ENCODE peak calls at places on chromosomes 12 and 14, in eight cellular contexts. L, D, J, N, W, M, S and C are unnamed samples.

GRCh38 chr14:95460647-95461478 is 55.6 kb downstream of the SYNE3 start:
- DNase-seq in J (no peak), L (peak), W (peak), S (peak), N (no peak), D (peak), M (no peak), C (no peak)

GRCh38 chr14:76133103-76133502 is 18.6 kb upstream of the GPATCH2L start:
- DNase-seq in L (peak), M (no peak), D (no peak), W (peak), S (no peak), N (no peak), J (peak), C (peak)

GRCh38 chr14:58774531-58774930 is 136.8 kb downstream of the DACT1 start:
- DNase-seq in W (no peak), D (no peak), J (no peak), L (no peak), N (no peak), M (no peak), S (no peak), C (no peak)

GRCh38 chr12:9673404-9674225 is 4.1 kb downstream of the CLEC2D start:
- DNase-seq in M (no peak), L (peak), N (peak), J (no peak), S (peak), D (no peak), W (no peak), C (no peak)

GRCh38 chr12:93852067-93852466 is 174.9 kb downstream of the CRADD start:
- DNase-seq in N (no peak), L (no peak), S (no peak), W (no peak), D (no peak), J (no peak), M (no peak), C (no peak)

GRCh38 chr14:104968153-104968527 is 10.0 kb downstream of the AHNAK2 start:
- DNase-seq in J (no peak), L (peak), S (peak), W (peak), N (no peak), M (no peak), D (no peak), C (no peak)

GRCh38 chr12:123094349-123095073 is 56.4 kb downstream of the PITPNM2 start:
- DNase-seq in D (no peak), W (peak), L (peak), J (no peak), M (no peak), N (no peak), S (peak), C (no peak)

GRCh38 chr14:58560208-58560607 is 77.6 kb upstream of the DACT1 start:
- DNase-seq in W (no peak), S (no peak), L (peak), D (no peak), J (no peak), N (no peak), M (no peak), C (peak)

GRCh38 chr12:30928356-30929264 is 2.1 kb downstream of the TSPAN11 start:
- DNase-seq in J (no peak), N (no peak), L (no peak), W (no peak), S (no peak), D (peak), M (no peak), C (no peak)

GRCh38 chr14:37089410-37089809 is 83.0 kb downstream of the SLC25A21 start:
- DNase-seq in D (peak), J (no peak), S (no peak), W (no peak), L (no peak), N (no peak), M (no peak), C (no peak)

GRCh38 chr12:69966409-69966808 is 141.4 kb downstream of the MYRFL start:
- DNase-seq in M (no peak), J (no peak), L (peak), W (no peak), D (no peak), S (peak), N (no peak), C (no peak)

GRCh38 chr12:68450947-68451260 is 118.7 kb upstream of the MDM1 start:
- DNase-seq in J (no peak), N (no peak), L (no peak), W (no peak), S (no peak), D (no peak), M (no peak), C (no peak)

GRCh38 chr12:124727244-124727673 is 136.4 kb downstream of the SCARB1 start:
- DNase-seq in W (no peak), N (no peak), S (peak), M (no peak), J (no peak), D (no peak), L (no peak), C (peak)

GRCh38 chr14:44112774-44113460 is 394.2 kb downstream of the FSCB start:
- DNase-seq in W (no peak), S (no peak), L (no peak), J (no peak), D (no peak), M (no peak), N (no peak), C (peak)

GRCh38 chr14:49550284-49551184 is 35.6 kb downstream of the RPS29 start:
- DNase-seq in J (peak), M (no peak), S (no peak), L (peak), W (no peak), D (peak), N (no peak), C (peak)

GRCh38 chr14:73462815-73463214 is 4.5 kb upstream of the NUMB start:
- DNase-seq in L (no peak), M (no peak), J (no peak), S (no peak), W (no peak), N (no peak), D (no peak), C (no peak)

GRCh38 chr12:105289114-105289904 is 41.2 kb upstream of the C12orf75 start:
- DNase-seq in M (no peak), L (peak), J (no peak), N (no peak), S (no peak), D (no peak), W (no peak), C (no peak)

GRCh38 chr12:99495797-99496196 is 151.8 kb upstream of the GARIN6 start:
- DNase-seq in M (no peak), S (no peak), L (no peak), N (no peak), J (no peak), D (no peak), W (no peak), C (no peak)

GRCh38 chr12:81610955-81611889 is 147.9 kb downstream of the PPFIA2 start:
- DNase-seq in L (peak), M (no peak), N (no peak), J (peak), D (peak), S (no peak), W (no peak), C (peak)

GRCh38 chr14:43003845-43004244 is 1397.2 kb downstream of the LRFN5 start:
- DNase-seq in N (no peak), L (peak), M (no peak), D (peak), S (no peak), W (no peak), J (no peak), C (no peak)

GRCh38 chr12:122423258-122424165 is 1.0 kb upstream of the CLIP1 start:
- DNase-seq in S (peak), W (peak), L (peak), D (peak), N (peak), J (peak), M (no peak), C (peak)

GRCh38 chr14:95876769-95877490 is at the start of gene TUNAR:
- DNase-seq in N (no peak), W (peak), S (no peak), L (no peak), D (peak), J (no peak), M (no peak), C (no peak)

GRCh38 chr14:102206901-102207300 is 67.2 kb downstream of the WDR20 start:
- DNase-seq in W (no peak), J (no peak), N (no peak), M (no peak), S (no peak), L (no peak), D (no peak), C (no peak)

GRCh38 chr12:31835276-31835882 is 106.6 kb upstream of the AMN1 start:
- DNase-seq in S (no peak), D (no peak), M (no peak), L (no peak), N (no peak), W (no peak), J (peak), C (no peak)

GRCh38 chr12:109277899-109278762 is 31.0 kb downstream of the FOXN4 start:
- DNase-seq in S (no peak), N (no peak), M (no peak), L (peak), W (no peak), D (no peak), J (peak), C (peak)

GRCh38 chr14:50020184-50020583 is 96.2 kb downstream of the VCPKMT start:
- DNase-seq in D (no peak), M (no peak), L (no peak), S (no peak), N (no peak), J (no peak), W (no peak), C (no peak)

GRCh38 chr12:132490481-132491348 is 764 bp downstream of the FBRSL1 start:
- DNase-seq in M (no peak), W (peak), D (no peak), N (peak), S (no peak), L (peak), J (no peak), C (no peak)

GRCh38 chr12:53224268-53224896 is 7.6 kb downstream of the RARG start:
- DNase-seq in D (no peak), M (no peak), W (no peak), L (no peak), S (no peak), J (peak), N (no peak), C (no peak)

GRCh38 chr12:19707948-19708409 is 268.7 kb downstream of the AEBP2 start:
- DNase-seq in L (peak), N (no peak), J (no peak), M (no peak), W (no peak), D (no peak), S (no peak), C (no peak)

GRCh38 chr12:11408096-11408495 is 12.7 kb upstream of the PRB2 start:
- DNase-seq in S (no peak), J (no peak), L (no peak), W (no peak), N (no peak), M (no peak), D (peak), C (no peak)

GRCh38 chr12:98227162-98227561 is 288.2 kb upstream of the TMPO start:
- DNase-seq in N (no peak), S (no peak), J (no peak), L (peak), M (no peak), D (peak), W (no peak), C (peak)

GRCh38 chr14:92759679-92760523 is 11.5 kb upstream of the LGMN start:
- DNase-seq in M (no peak), W (no peak), J (no peak), S (no peak), D (no peak), N (no peak), L (no peak), C (no peak)

GRCh38 chr14:93775744-93776143 is 12.5 kb downstream of the PRIMA1 start:
- DNase-seq in D (no peak), N (no peak), L (no peak), J (no peak), S (no peak), W (no peak), M (no peak), C (no peak)